ENCODE peak calls at places on chromosomes 3 and 15, in four cellular contexts. W is IMR-90, M is stomach, F is tibial nerve. C is an unnamed sample.

GRCh38 chr15:39153718-39154117 is 427.2 kb upstream of the THBS1 start:
- DNase-seq in W (peak), F (no peak), M (no peak), C (no peak)

GRCh38 chr3:183328823-183329222 is 75.8 kb downstream of the B3GNT5 start:
- DNase-seq in M (no peak), W (peak), F (no peak), C (no peak)

GRCh38 chr15:100951965-100952364 is 32.8 kb downstream of the LRRK1 start:
- DNase-seq in F (no peak), W (no peak), M (no peak), C (no peak)

GRCh38 chr3:126127904-126128303 is 44.0 kb upstream of the SLC41A3 start:
- DNase-seq in F (no peak), W (no peak), M (peak), C (no peak)

GRCh38 chr15:40252438-40253178 is 13.7 kb downstream of the PAK6 start:
- DNase-seq in M (peak), F (no peak), W (no peak), C (no peak)

GRCh38 chr3:156098437-156099035 is 21.8 kb upstream of the KCNAB1 start:
- DNase-seq in M (no peak), W (no peak), F (no peak), C (no peak)

GRCh38 chr3:45123030-45123429 is 23.1 kb downstream of the CDCP1 start:
- DNase-seq in W (peak), F (no peak), M (no peak), C (no peak)

GRCh38 chr15:81303241-81304225 is 20.4 kb downstream of the STARD5 start:
- DNase-seq in M (no peak), W (peak), F (no peak), C (no peak)

GRCh38 chr3:31391150-31391549 is 141.6 kb upstream of the STT3B start:
- DNase-seq in W (no peak), F (no peak), M (no peak), C (no peak)

GRCh38 chr3:23667536-23668429 is 138.0 kb upstream of the UBE2E1 start:
- DNase-seq in W (peak), M (no peak), F (no peak), C (no peak)

GRCh38 chr3:31942446-31942845 is 38.6 kb downstream of the OSBPL10 start:
- DNase-seq in W (no peak), M (no peak), F (no peak), C (no peak)

GRCh38 chr15:57554063-57554820 is 37.5 kb upstream of the MYZAP start:
- DNase-seq in W (no peak), M (peak), F (no peak), C (no peak)

GRCh38 chr3:184677344-184678316 is 34.2 kb downstream of the MAGEF1 start:
- DNase-seq in M (no peak), F (no peak), W (no peak), C (no peak)

GRCh38 chr15:65908876-65909275 is 39.6 kb downstream of the RAB11A start:
- DNase-seq in W (no peak), F (no peak), M (no peak), C (no peak)

GRCh38 chr3:49840371-49840770 is 16.0 kb downstream of the TRAIP start:
- DNase-seq in M (no peak), W (no peak), F (no peak), C (no peak)

GRCh38 chr3:55206000-55206399 is 278.1 kb upstream of the LRTM1 start:
- DNase-seq in W (peak), F (no peak), M (no peak), C (no peak)

GRCh38 chr3:124119056-124119721 is 127.3 kb upstream of the ROPN1 start:
- DNase-seq in M (no peak), W (peak), F (no peak), C (peak)

GRCh38 chr3:184230603-184231528 is 1.5 kb downstream of the VWA5B2 start:
- DNase-seq in F (no peak), W (no peak), M (peak), C (no peak)

GRCh38 chr3:16618721-16619120 is 13.5 kb upstream of the DAZL start:
- DNase-seq in M (no peak), F (no peak), W (peak), C (no peak)

GRCh38 chr3:127196002-127196401 is 3.1 kb downstream of the PRR23E start:
- DNase-seq in M (no peak), F (no peak), W (no peak), C (no peak)

GRCh38 chr3:177744873-177745646 is 547.8 kb upstream of the TBL1XR1 start:
- DNase-seq in F (no peak), M (peak), W (peak), C (no peak)

GRCh38 chr3:10746684-10747083 is 69.3 kb upstream of the SLC6A11 start:
- DNase-seq in W (no peak), M (no peak), F (no peak), C (no peak)

GRCh38 chr15:69393831-69394491 is 20.2 kb upstream of the KIF23 start:
- DNase-seq in F (no peak), W (no peak), M (no peak), C (no peak)

GRCh38 chr15:63490345-63491034 is 13.9 kb upstream of the USP3 start:
- DNase-seq in W (no peak), F (no peak), M (no peak), C (no peak)

GRCh38 chr15:91632981-91633380 is 220.5 kb upstream of the SLCO3A1 start:
- DNase-seq in F (no peak), M (no peak), W (no peak), C (no peak)

GRCh38 chr15:89321521-89322410 is 12.9 kb downstream of the POLG start:
- DNase-seq in W (no peak), F (no peak), M (peak), C (no peak)

GRCh38 chr15:89322822-89323221 is 11.8 kb downstream of the POLG start:
- DNase-seq in M (no peak), F (no peak), W (no peak), C (no peak)

GRCh38 chr15:89326316-89326715 is 8.3 kb downstream of the POLG start:
- DNase-seq in F (no peak), M (no peak), W (no peak), C (no peak)

GRCh38 chr15:89325039-89325803 is 9.4 kb downstream of the POLG start:
- DNase-seq in M (no peak), F (no peak), W (no peak), C (no peak)

DNA sequence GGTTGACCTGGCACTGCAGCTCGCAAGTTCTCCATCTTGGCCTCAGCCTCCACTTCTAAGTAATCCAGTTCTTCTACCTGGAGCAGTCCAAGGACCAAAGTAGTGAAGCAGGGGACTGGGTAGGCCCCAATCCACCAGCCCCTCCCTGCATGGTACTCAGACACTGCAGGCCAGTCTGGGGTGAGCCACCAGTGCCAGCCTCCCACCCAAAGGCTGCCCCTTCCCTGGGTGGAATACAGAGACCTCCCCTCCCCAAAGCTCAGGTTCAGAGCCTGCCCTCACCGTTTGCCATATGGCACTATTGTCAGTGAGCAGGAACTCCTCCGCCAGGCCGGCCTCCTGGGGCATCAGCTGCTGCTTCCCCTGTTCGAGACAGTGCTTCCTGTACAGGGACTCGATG is 10.8 kb downstream of the POLG start:
- DNase-seq in M (no peak), W (no peak), F (no peak), C (no peak)
- TF ChIP-seq POLR2A in M (no peak), W (no peak), F (no peak), C (no peak)

GRCh38 chr3:172042136-172042535 is 2.8 kb downstream of the FNDC3B start:
- DNase-seq in F (no peak), M (no peak), W (no peak), C (no peak)

GRCh38 chr3:172040976-172041963 is 1.9 kb downstream of the FNDC3B start:
- DNase-seq in W (peak), M (peak), F (no peak), C (peak)

GRCh38 chr3:172040078-172040975 is 949 bp downstream of the FNDC3B start:
- DNase-seq in F (peak), M (peak), W (peak), C (peak)

GRCh38 chr3:172038823-172039222 is 555 bp upstream of the FNDC3B start:
- DNase-seq in M (no peak), F (no peak), W (peak), C (no peak)

DNA sequence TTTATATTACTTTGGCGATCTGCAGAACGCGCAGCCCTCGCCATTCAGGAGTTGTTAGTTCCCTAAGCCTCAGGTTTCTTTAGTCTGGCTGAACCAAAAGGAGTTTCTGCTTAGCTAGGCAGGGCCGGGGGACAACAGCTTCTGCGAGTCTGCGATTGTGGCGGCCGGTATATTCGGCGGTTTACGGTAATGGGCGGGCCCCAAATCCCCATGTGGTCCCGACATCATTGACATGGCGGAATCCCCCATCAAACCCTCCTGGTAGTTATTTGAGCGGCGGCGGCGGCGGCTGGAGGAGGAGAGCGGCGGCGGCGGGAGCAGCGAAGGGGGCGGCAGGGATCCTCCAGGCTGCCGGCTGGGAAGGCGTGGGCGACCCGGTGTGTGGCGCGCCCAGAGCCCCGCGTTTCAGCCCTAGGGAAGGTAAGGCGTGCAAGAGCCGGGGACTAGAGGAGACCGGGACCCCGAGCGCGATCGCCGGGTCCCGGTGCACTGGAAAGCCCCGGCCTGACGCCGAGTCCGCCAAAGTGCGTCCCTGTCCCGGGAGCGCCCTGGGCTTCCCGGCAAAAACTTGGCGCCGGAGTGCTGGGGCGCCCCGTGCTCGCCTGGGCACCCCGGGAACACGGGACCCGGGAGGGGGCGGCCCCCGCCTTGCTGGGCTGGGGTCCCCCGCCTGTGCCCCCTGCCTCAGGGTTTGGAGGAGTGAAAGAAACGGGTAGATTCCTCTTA is at the start of gene FNDC3B:
- DNase-seq in M (peak), W (peak), F (peak), C (peak)
- TF ChIP-seq POLR2A in M (no peak), W (peak), F (peak), C (peak)

GRCh38 chr3:5162102-5162501 is 25.4 kb upstream of the EDEM1 start:
- DNase-seq in M (no peak), W (peak), F (no peak), C (peak)
- TF ChIP-seq POLR2A in M (no peak), W (no peak), F (no peak), C (no peak)

GRCh38 chr15:90231028-90232017 is 2.4 kb downstream of the CIB1 start:
- DNase-seq in M (peak), F (no peak), W (no peak), C (no peak)
- TF ChIP-seq POLR2A in M (no peak), F (no peak), W (no peak), C (no peak)

GRCh38 chr3:13021141-13021933 is 51.9 kb downstream of the IQSEC1 start:
- DNase-seq in W (no peak), M (peak), F (no peak), C (no peak)
- TF ChIP-seq POLR2A in W (no peak), M (no peak), F (no peak), C (no peak)

C was measured in H54.